ENCODE peak calls at places on chromosomes 3 and 15, in five cellular contexts. B is fibroblast of the aortic adventitia; W is fibroblast of pulmonary artery; S is HFF-Myc; C is CD8-positive, alpha-beta T cell. E is an unnamed sample.

GRCh38 chr3:67529915-67530314 is 124.5 kb downstream of the SUCLG2 start:
- DNase-seq in B (no peak), W (peak; percentile 7), C (no peak), S (no peak), E (no peak)

GRCh38 chr3:49533031-49533430 is 21.2 kb upstream of the BSN start:
- DNase-seq in C (no peak), B (no peak), S (no peak), W (no peak), E (no peak)

GRCh38 chr15:63156086-63156707 is 1.1 kb downstream of the RPS27L start:
- DNase-seq in C (no peak), W (peak; percentile 28), S (no peak), B (peak; percentile 49), E (no peak)

GRCh38 chr3:110165344-110165743 is 828.0 kb upstream of the DPPA4 start:
- DNase-seq in W (no peak), B (no peak), S (no peak), C (no peak), E (peak; percentile 18)

GRCh38 chr3:159795050-159795449 is 193.6 kb upstream of the IL12A start:
- DNase-seq in S (no peak), B (no peak), C (no peak), W (no peak), E (no peak)

GRCh38 chr3:31103623-31104180 is 209.2 kb upstream of the GADL1 start:
- DNase-seq in S (no peak), B (no peak), W (no peak), C (no peak), E (no peak)

GRCh38 chr3:138646008-138646407 is 37.4 kb downstream of the FAIM start:
- DNase-seq in S (no peak), B (no peak), W (no peak), C (no peak), E (no peak)

GRCh38 chr3:62670351-62670750 is 204.9 kb downstream of the CADPS start:
- DNase-seq in C (no peak), S (no peak), W (no peak), B (no peak), E (peak; percentile 3)

GRCh38 chr15:67570875-67571642 is 28.6 kb downstream of the MAP2K5 start:
- DNase-seq in C (no peak), S (no peak), W (no peak), B (no peak), E (no peak)

GRCh38 chr3:25151497-25151896 is 276.6 kb upstream of the RARB start:
- DNase-seq in S (no peak), C (no peak), B (no peak), W (peak; percentile 35), E (no peak)

GRCh38 chr3:58994746-58995330 is 55.0 kb downstream of the CFAP20DC start:
- DNase-seq in S (peak; percentile 53), C (no peak), B (peak; percentile 83), W (peak; percentile 83), E (peak; percentile 72)

GRCh38 chr15:66085128-66085527 is 168.4 kb downstream of the MEGF11 start:
- DNase-seq in S (no peak), C (no peak), W (no peak), B (no peak), E (no peak)

GRCh38 chr3:43094381-43094780 is 11.5 kb downstream of the POMGNT2 start:
- DNase-seq in W (no peak), C (no peak), B (no peak), S (no peak), E (no peak)

DNA sequence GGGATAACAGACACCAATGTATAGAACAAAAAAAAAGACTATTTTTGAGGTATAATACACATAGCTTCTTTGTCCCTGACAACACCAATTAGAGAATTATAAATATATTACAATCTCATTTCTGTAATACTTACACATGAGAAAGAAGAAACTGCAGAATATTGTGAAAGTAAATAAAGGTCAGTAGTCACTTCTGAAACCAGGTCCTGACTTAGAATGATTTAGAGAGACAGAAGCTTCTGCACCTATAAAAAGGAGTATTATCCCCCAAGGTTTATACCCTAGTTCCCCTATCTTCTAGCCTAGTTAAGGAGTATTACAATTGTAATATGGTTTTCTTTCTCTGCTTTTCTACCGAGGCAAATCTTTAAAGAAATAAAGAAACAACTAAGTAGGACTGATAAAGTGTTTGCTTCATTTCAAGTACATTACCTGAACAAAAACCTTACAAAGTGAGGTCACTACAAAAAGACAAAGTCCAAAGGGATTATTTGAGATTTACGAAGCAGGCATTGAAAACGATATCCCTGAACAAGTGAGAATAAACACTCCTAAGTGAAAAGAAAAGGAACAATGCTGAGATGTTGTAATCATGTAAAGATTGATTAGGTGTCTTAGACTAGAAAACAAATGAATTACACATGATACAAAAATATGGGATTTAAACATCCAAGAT is 103.0 kb downstream of the GBE1 start:
- DNase-seq in B (no peak), W (no peak), S (no peak), C (no peak), E (no peak)
- H3K4me3 ChIP-seq in B (no peak overlapping the region), W (no peak overlapping the region), S (no peak overlapping the region), C (no peak overlapping the region), E (no peak overlapping the region)

GRCh38 chr3:157767602-157768001 is 264.4 kb upstream of the VEPH1 start:
- DNase-seq in C (no peak), B (no peak), S (no peak), W (no peak), E (no peak)
- TF ChIP-seq CTCF in C (no peak), B (no peak), S (no peak), W (no peak), E (no peak)

GRCh38 chr15:59999558-60000112 is 4.5 kb upstream of the FOXB1 start:
- DNase-seq in B (no peak), S (no peak), C (no peak), W (no peak), E (no peak)

GRCh38 chr15:60000824-60001641 is 3.1 kb upstream of the FOXB1 start:
- DNase-seq in W (no peak), C (no peak), B (no peak), S (no peak), E (no peak)

GRCh38 chr15:60001642-60002527 is 2.2 kb upstream of the FOXB1 start:
- DNase-seq in C (no peak), W (no peak), B (no peak), S (no peak), E (no peak)

GRCh38 chr15:59999064-59999377 is 5.1 kb upstream of the FOXB1 start:
- DNase-seq in B (no peak), C (no peak), W (no peak), S (no peak), E (no peak)

DNA sequence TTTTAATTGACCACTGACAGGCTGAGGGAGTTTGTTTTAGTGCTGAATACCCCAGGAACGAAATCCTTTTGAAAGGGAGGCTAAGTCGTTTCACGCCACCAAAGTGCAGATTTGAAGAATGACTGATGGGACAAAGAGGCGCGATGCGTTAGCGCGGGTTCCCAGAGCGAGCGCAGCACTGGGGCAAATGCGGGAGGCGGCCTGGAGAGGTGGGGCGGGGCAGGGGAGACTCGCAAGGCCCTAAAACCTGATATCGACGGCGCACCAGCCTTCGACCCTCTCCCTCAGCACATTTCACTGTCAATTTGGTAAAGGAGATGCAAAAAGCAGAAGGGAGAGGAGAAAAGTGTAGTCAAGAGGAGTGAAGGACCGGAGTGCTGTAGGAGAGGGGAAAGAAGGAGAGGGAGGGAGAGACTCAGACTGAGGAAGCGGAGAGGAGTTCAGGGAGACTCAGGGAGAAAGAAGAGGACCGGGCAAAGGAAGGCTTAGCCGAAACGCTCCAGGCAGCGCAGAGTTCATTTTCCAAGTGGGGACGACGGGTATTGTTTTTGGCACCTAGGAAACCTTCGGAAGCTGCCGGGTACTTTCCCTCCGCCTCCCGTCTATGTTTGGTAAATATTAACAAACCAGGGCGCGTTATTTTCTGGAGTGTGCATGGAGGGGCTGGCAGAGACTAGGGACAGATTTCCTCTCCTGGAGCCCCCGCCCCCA is 3.8 kb upstream of the FOXB1 start:
- DNase-seq in S (no peak), W (no peak), B (no peak), C (no peak), E (no peak)
- H3K4me3 ChIP-seq in S (no peak overlapping the region), W (no peak overlapping the region), B (no peak overlapping the region), C (no peak overlapping the region), E (no peak overlapping the region)

GRCh38 chr3:45055032-45055410 is 28.9 kb downstream of the CLEC3B start:
- DNase-seq in W (peak; percentile 79), C (no peak), S (peak; percentile 61), B (peak; percentile 87), E (peak; percentile 85)

GRCh38 chr3:45056608-45057301 is 30.7 kb downstream of the CLEC3B start:
- DNase-seq in W (no peak), S (no peak), C (no peak), B (no peak), E (no peak)

GRCh38 chr3:45057557-45057956 is 31.5 kb downstream of the CLEC3B start:
- DNase-seq in C (no peak), S (no peak), W (no peak), B (no peak), E (no peak)

GRCh38 chr3:45054196-45054857 is 28.2 kb downstream of the CLEC3B start:
- DNase-seq in C (no peak), B (peak; percentile 93), W (peak; percentile 81), S (peak; percentile 67), E (peak; percentile 87)

GRCh38 chr3:45055411-45056143 is 29.5 kb downstream of the CLEC3B start:
- DNase-seq in C (no peak), B (peak; percentile 75), W (peak; percentile 63), S (peak; percentile 74), E (peak; percentile 81)
- TF ChIP-seq CTCF in C (no peak), B (no peak), W (peak; percentile 2), S (peak; percentile 12), E (peak; percentile 24)

GRCh38 chr3:124939661-124940060 is 5.1 kb upstream of the MUC13 start:
- DNase-seq in S (no peak), W (no peak), B (no peak), C (no peak), E (no peak)

GRCh38 chr3:124937049-124937448 is 2.5 kb upstream of the MUC13 start:
- DNase-seq in S (no peak), W (no peak), B (no peak), C (no peak), E (no peak)

GRCh38 chr3:124938896-124939295 is 4.3 kb upstream of the MUC13 start:
- DNase-seq in C (no peak), S (no peak), W (no peak), B (no peak), E (no peak)

GRCh38 chr3:124942613-124943012 is 8.1 kb upstream of the MUC13 start:
- DNase-seq in B (no peak), S (no peak), C (no peak), W (no peak), E (no peak)

GRCh38 chr3:124941729-124942128 is 7.2 kb upstream of the MUC13 start:
- DNase-seq in C (no peak), W (no peak), B (no peak), S (no peak), E (no peak)
- H3K4me3 ChIP-seq in C (no peak overlapping the region), W (no peak overlapping the region), B (no peak overlapping the region), S (no peak overlapping the region), E (no peak overlapping the region)

GRCh38 chr15:99716540-99716939 is 16.7 kb downstream of the LYSMD4 start:
- DNase-seq in S (no peak), B (no peak), C (no peak), W (no peak), E (no peak)

GRCh38 chr15:99709243-99709986 is 23.8 kb downstream of the LYSMD4 start:
- DNase-seq in W (no peak), S (no peak), B (no peak), C (no peak), E (no peak)

GRCh38 chr15:99711685-99712084 is 21.6 kb downstream of the LYSMD4 start:
- DNase-seq in C (no peak), B (no peak), W (no peak), S (no peak), E (no peak)

GRCh38 chr15:99708563-99708962 is 24.7 kb downstream of the LYSMD4 start:
- DNase-seq in S (peak; percentile 81), B (peak; percentile 87), W (peak; percentile 95), C (no peak), E (peak; percentile 95)

GRCh38 chr15:99712415-99712814 is 20.8 kb downstream of the LYSMD4 start:
- DNase-seq in B (no peak), W (no peak), C (no peak), S (no peak), E (no peak)
- TF ChIP-seq CTCF in B (no peak), W (no peak), C (no peak), S (no peak), E (no peak)

E was measured in fibroblast of villous mesenchyme.